ENCODE peak calls at places on chromosome 12, in nine cellular contexts. One of them, this sample, is unnamed.

GRCh38 chr12:53938276-53939140 is at the start of gene HOXC13:
- DNase-seq in GM13976: peak
- DNase-seq in MCF 10A: peak
- DNase-seq in body of pancreas: peak
- DNase-seq in GM20000: peak
- DNase-seq in colonic mucosa: peak
- DNase-seq in brain microvascular endothelial cell: peak
- DNase-seq in CD8-positive, alpha-beta T cell: no peak
- DNase-seq in psoas muscle: peak
- DNase-seq in this sample: peak

GRCh38 chr12:45850302-45850701 is 120.8 kb downstream of the ARID2 start:
- DNase-seq in colonic mucosa: no peak
- DNase-seq in MCF 10A: no peak
- DNase-seq in CD8-positive, alpha-beta T cell: no peak
- DNase-seq in body of pancreas: no peak
- DNase-seq in GM13976: no peak
- DNase-seq in GM20000: no peak
- DNase-seq in psoas muscle: no peak
- DNase-seq in brain microvascular endothelial cell: no peak
- DNase-seq in this sample: no peak

GRCh38 chr12:68611094-68611818 is 557 bp downstream of the RAP1B start:
- DNase-seq in psoas muscle: peak
- DNase-seq in MCF 10A: peak
- DNase-seq in GM13976: peak
- DNase-seq in body of pancreas: peak
- DNase-seq in colonic mucosa: peak
- DNase-seq in GM20000: peak
- DNase-seq in brain microvascular endothelial cell: no peak
- DNase-seq in CD8-positive, alpha-beta T cell: no peak
- DNase-seq in this sample: peak

GRCh38 chr12:88958153-88958552 is 377.9 kb upstream of the KITLG start:
- DNase-seq in GM20000: no peak
- DNase-seq in MCF 10A: no peak
- DNase-seq in GM13976: no peak
- DNase-seq in brain microvascular endothelial cell: no peak
- DNase-seq in CD8-positive, alpha-beta T cell: no peak
- DNase-seq in psoas muscle: no peak
- DNase-seq in body of pancreas: no peak
- DNase-seq in colonic mucosa: no peak
- DNase-seq in this sample: no peak

GRCh38 chr12:65296503-65297265 is 18.2 kb downstream of the MSRB3 start:
- DNase-seq in psoas muscle: no peak
- DNase-seq in brain microvascular endothelial cell: no peak
- DNase-seq in GM20000: no peak
- DNase-seq in MCF 10A: no peak
- DNase-seq in CD8-positive, alpha-beta T cell: no peak
- DNase-seq in body of pancreas: no peak
- DNase-seq in GM13976: no peak
- DNase-seq in colonic mucosa: no peak
- DNase-seq in this sample: no peak

GRCh38 chr12:112107728-112108447 is 695 bp downstream of the NAA25 start:
- DNase-seq in CD8-positive, alpha-beta T cell: no peak
- DNase-seq in brain microvascular endothelial cell: no peak
- DNase-seq in GM20000: peak
- DNase-seq in body of pancreas: no peak
- DNase-seq in psoas muscle: peak
- DNase-seq in colonic mucosa: peak
- DNase-seq in GM13976: no peak
- DNase-seq in MCF 10A: peak
- DNase-seq in this sample: no peak

GRCh38 chr12:64584173-64584555 is 26.1 kb upstream of the RASSF3 start:
- DNase-seq in CD8-positive, alpha-beta T cell: no peak
- DNase-seq in body of pancreas: no peak
- DNase-seq in colonic mucosa: no peak
- DNase-seq in psoas muscle: no peak
- DNase-seq in GM13976: no peak
- DNase-seq in GM20000: no peak
- DNase-seq in brain microvascular endothelial cell: no peak
- DNase-seq in MCF 10A: no peak
- DNase-seq in this sample: no peak

GRCh38 chr12:8045952-8046944 is 13.7 kb downstream of the FOXJ2 start:
- DNase-seq in body of pancreas: peak
- DNase-seq in GM13976: peak
- DNase-seq in MCF 10A: peak
- DNase-seq in psoas muscle: peak
- DNase-seq in GM20000: peak
- DNase-seq in brain microvascular endothelial cell: peak
- DNase-seq in CD8-positive, alpha-beta T cell: peak
- DNase-seq in colonic mucosa: peak
- DNase-seq in this sample: peak

DNA sequence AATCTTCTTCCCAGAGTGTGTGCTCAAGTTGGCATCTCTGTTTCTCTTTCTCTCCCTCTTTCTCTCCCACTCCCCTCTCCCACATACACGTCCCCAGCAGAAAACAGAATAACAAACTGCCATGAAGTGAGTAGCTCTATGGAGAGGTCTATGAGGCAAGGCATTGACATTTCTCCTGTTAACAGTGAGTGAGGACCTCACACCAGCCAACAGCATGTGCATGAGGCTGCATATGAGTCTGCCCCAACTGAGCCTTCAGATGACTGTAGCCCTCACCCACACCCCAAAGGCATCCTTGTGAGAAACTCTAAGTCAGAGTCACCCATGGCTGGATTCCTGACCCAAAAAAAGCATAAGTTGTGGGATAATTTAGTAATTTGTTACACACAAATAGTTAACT is 50.4 kb downstream of the MAGOHB start:
- DNase-seq in brain microvascular endothelial cell: no peak
- DNase-seq in GM20000: no peak
- DNase-seq in body of pancreas: no peak
- DNase-seq in GM13976: no peak
- DNase-seq in CD8-positive, alpha-beta T cell: no peak
- DNase-seq in MCF 10A: no peak
- DNase-seq in colonic mucosa: no peak
- DNase-seq in psoas muscle: no peak
- DNase-seq in this sample: no peak
- TF ChIP-seq CTCF in brain microvascular endothelial cell: no peak
- TF ChIP-seq CTCF in GM20000: no peak
- TF ChIP-seq CTCF in body of pancreas: no peak
- TF ChIP-seq CTCF in GM13976: no peak
- TF ChIP-seq CTCF in CD8-positive, alpha-beta T cell: no peak
- TF ChIP-seq CTCF in MCF 10A: no peak
- TF ChIP-seq CTCF in colonic mucosa: no peak
- TF ChIP-seq CTCF in psoas muscle: no peak
- TF ChIP-seq CTCF in this sample: no peak

DNA sequence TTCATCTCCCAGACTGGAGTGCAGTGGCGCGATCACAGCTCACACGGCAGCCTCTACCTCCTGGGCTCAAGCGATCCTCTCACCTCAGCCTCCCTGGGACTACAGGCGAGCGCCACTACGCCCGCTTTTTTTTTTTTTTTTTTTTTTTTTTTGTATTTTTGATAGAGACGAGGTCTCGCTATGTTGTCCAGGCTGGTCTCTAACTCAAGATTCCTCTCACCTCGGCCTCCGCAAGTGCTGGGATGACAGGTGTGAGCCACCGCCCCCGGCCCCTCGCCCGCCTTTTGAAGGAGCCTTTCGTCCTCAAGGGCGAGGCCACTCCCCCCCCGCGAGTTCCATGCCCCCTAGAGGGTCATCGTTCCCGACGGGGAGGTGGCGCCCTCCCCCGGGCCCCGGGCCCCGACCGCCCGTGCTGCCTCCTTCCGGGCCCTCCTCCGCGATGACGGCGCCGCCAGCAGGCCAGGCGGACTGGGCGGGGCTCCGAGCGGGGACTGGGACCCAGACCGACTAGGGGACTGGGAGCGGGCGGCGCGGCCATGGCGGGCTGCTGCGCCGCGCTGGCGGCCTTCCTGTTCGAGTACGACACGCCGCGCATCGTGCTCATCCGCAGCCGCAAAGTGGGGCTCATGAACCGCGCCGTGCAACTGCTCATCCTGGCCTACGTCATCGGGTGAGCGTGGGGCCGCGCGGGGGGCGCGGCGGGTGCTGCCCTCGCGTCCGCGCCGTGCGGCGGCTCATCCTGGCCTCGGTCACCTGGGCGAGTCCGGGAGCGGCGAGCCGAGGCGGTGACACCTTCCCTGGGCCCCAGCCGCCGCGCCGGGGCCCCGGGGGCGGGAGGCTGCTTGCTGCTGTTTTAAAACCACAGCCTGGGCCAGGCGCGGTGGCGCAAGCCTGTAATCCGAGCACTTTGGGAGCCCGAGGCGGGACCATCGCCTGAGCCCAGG is at the start of gene P2RX4:
- DNase-seq in GM20000: peak
- DNase-seq in brain microvascular endothelial cell: peak
- DNase-seq in body of pancreas: peak
- DNase-seq in colonic mucosa: peak
- DNase-seq in CD8-positive, alpha-beta T cell: peak
- DNase-seq in MCF 10A: peak
- DNase-seq in psoas muscle: peak
- DNase-seq in GM13976: peak
- DNase-seq in this sample: peak
- TF ChIP-seq CTCF in GM20000: peak
- TF ChIP-seq CTCF in brain microvascular endothelial cell: no peak
- TF ChIP-seq CTCF in body of pancreas: peak
- TF ChIP-seq CTCF in colonic mucosa: no peak
- TF ChIP-seq CTCF in CD8-positive, alpha-beta T cell: no peak
- TF ChIP-seq CTCF in MCF 10A: peak
- TF ChIP-seq CTCF in psoas muscle: no peak
- TF ChIP-seq CTCF in GM13976: peak
- TF ChIP-seq CTCF in this sample: peak

DNA sequence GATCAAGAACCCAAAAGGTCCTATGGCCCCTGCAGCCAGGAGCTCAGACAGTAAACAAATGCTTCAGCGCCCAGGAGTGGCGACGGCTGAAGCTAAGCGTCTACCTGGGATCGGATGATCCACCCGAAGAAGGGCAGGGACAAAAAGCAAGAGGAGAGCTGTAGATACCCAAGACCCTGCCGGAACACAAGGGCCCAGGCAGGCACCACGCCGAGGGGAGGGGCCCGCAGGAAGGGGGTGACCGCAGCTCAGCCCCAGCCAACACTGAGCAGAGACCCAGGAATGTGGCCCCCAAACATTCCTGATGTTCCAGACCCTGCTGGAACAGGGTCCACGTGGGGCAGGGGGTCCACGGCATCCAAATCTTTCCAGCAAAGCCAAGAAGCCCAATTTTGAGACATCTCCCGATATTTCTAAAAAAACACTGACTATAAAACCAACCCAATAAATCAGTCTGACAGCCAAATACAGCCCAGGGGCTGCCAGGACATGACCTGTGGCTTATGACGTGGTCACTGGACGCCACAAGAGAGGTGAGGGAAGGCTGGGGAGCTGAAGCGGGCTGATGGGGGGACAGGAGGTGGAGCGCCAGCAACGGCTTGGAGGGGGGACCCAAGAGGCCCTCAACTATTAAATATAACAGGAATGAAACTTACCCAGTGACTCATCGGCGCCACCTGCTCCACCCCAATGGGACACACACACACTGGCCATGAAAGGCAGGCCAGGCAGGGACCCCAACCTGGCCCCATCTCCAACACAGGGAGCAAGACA is 58.9 kb downstream of the NCOR2 start:
- DNase-seq in brain microvascular endothelial cell: no peak
- DNase-seq in MCF 10A: no peak
- DNase-seq in colonic mucosa: no peak
- DNase-seq in CD8-positive, alpha-beta T cell: no peak
- DNase-seq in body of pancreas: no peak
- DNase-seq in psoas muscle: peak
- DNase-seq in GM20000: peak
- DNase-seq in GM13976: peak
- DNase-seq in this sample: peak
- TF ChIP-seq CTCF in brain microvascular endothelial cell: peak
- TF ChIP-seq CTCF in MCF 10A: no peak
- TF ChIP-seq CTCF in colonic mucosa: no peak
- TF ChIP-seq CTCF in CD8-positive, alpha-beta T cell: no peak
- TF ChIP-seq CTCF in body of pancreas: no peak
- TF ChIP-seq CTCF in psoas muscle: no peak
- TF ChIP-seq CTCF in GM20000: peak
- TF ChIP-seq CTCF in GM13976: peak
- TF ChIP-seq CTCF in this sample: peak

GRCh38 chr12:117686911-117687377 is 281.8 kb downstream of the KSR2 start:
- DNase-seq in psoas muscle: peak
- DNase-seq in CD8-positive, alpha-beta T cell: no peak
- DNase-seq in GM13976: no peak
- DNase-seq in colonic mucosa: peak
- DNase-seq in GM20000: no peak
- DNase-seq in body of pancreas: peak
- DNase-seq in brain microvascular endothelial cell: peak
- DNase-seq in MCF 10A: peak
- DNase-seq in this sample: no peak

GRCh38 chr12:117686210-117686609 is 282.6 kb downstream of the KSR2 start:
- DNase-seq in MCF 10A: no peak
- DNase-seq in GM20000: no peak
- DNase-seq in CD8-positive, alpha-beta T cell: no peak
- DNase-seq in psoas muscle: no peak
- DNase-seq in GM13976: no peak
- DNase-seq in colonic mucosa: no peak
- DNase-seq in brain microvascular endothelial cell: no peak
- DNase-seq in body of pancreas: no peak
- DNase-seq in this sample: no peak

GRCh38 chr12:117684471-117684870 is 284.3 kb downstream of the KSR2 start:
- DNase-seq in body of pancreas: peak
- DNase-seq in psoas muscle: no peak
- DNase-seq in CD8-positive, alpha-beta T cell: no peak
- DNase-seq in MCF 10A: no peak
- DNase-seq in GM20000: no peak
- DNase-seq in brain microvascular endothelial cell: no peak
- DNase-seq in colonic mucosa: no peak
- DNase-seq in GM13976: no peak
- DNase-seq in this sample: no peak

GRCh38 chr12:117689857-117690256 is 278.9 kb downstream of the KSR2 start:
- DNase-seq in GM20000: no peak
- DNase-seq in MCF 10A: no peak
- DNase-seq in colonic mucosa: no peak
- DNase-seq in brain microvascular endothelial cell: no peak
- DNase-seq in CD8-positive, alpha-beta T cell: no peak
- DNase-seq in body of pancreas: no peak
- DNase-seq in GM13976: no peak
- DNase-seq in psoas muscle: no peak
- DNase-seq in this sample: no peak

DNA sequence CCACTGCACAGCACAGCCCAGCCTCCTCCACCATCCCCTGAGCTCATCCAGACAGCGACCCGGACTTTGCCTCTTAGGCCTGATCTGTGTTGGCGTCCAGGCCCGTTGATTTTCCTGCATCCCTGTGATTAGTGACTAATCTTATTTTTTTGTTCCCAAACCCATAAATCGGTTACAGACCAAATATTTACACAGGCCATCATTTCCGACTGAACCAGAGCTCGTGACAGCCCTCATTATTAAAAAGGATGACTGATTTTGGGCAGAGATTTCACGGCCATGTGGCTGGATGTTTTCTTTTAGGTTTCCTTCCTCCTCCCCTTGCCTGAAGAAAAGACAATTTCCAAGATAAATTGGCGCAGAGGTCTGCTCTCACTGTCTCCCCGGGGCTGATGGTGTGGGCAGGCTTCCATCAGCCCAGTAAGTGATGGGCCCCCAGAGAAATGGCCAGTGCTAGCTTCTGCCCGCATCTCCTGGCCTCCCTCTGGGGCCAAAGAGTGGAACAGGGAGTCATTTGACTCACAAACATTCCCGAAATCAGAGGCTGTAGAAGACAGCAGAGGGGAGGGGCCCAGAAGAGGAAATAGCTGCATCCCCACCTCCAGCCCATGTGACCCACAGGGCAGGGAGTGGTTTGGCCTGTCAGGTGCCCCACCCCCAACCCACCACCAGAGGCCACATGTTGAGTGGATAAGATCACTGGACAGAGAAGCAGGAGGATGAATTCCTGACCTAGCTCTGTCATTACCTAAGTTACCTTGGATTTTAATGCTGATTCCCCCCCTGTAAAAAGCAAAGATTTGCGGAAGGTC is 283.5 kb downstream of the KSR2 start:
- DNase-seq in CD8-positive, alpha-beta T cell: no peak
- DNase-seq in psoas muscle: peak
- DNase-seq in colonic mucosa: peak
- DNase-seq in brain microvascular endothelial cell: peak
- DNase-seq in GM20000: no peak
- DNase-seq in body of pancreas: peak
- DNase-seq in GM13976: no peak
- DNase-seq in MCF 10A: peak
- DNase-seq in this sample: no peak
- TF ChIP-seq CTCF in CD8-positive, alpha-beta T cell: no peak
- TF ChIP-seq CTCF in psoas muscle: no peak
- TF ChIP-seq CTCF in colonic mucosa: no peak
- TF ChIP-seq CTCF in brain microvascular endothelial cell: no peak
- TF ChIP-seq CTCF in GM20000: no peak
- TF ChIP-seq CTCF in body of pancreas: no peak
- TF ChIP-seq CTCF in GM13976: no peak
- TF ChIP-seq CTCF in MCF 10A: no peak
- TF ChIP-seq CTCF in this sample: no peak

This sample was measured in GM13977.